ENCODE peak calls at places on chromosome 3, in seven cellular contexts. I is right cardiac atrium, M is uterus, Z is GM19239, T is neural progenitor cell, P is lung, D is endothelial cell. E is an unnamed sample.

GRCh38 chr3:57256844-57257243 is 29.3 kb downstream of the APPL1 start:
- DNase-seq in P (no peak), M (no peak), I (no peak), Z (no peak), T (no peak), D (no peak), E (no peak)

GRCh38 chr3:120399372-120399771 is 50.2 kb upstream of the LRRC58 start:
- DNase-seq in P (no peak), I (no peak), D (no peak), T (no peak), Z (peak), M (no peak), E (no peak)

GRCh38 chr3:196144383-196145105 is 62.7 kb upstream of the TFRC start:
- DNase-seq in D (no peak), P (no peak), I (no peak), Z (no peak), M (no peak), T (no peak), E (no peak)

GRCh38 chr3:186790261-186790981 is 7.0 kb downstream of the EIF4A2 start:
- DNase-seq in P (no peak), T (no peak), M (no peak), I (no peak), D (no peak), Z (no peak), E (peak)

GRCh38 chr3:9310043-9310442 is 52.8 kb upstream of the THUMPD3 start:
- DNase-seq in T (no peak), D (no peak), P (no peak), M (no peak), Z (no peak), I (no peak), E (no peak)

GRCh38 chr3:134299185-134299887 is 48.7 kb upstream of the RYK start:
- DNase-seq in M (no peak), Z (no peak), I (no peak), T (peak), P (no peak), D (no peak), E (peak)

GRCh38 chr3:188683032-188683491 is 488.7 kb upstream of the TPRG1 start:
- DNase-seq in M (no peak), I (no peak), Z (no peak), P (no peak), D (no peak), T (no peak), E (no peak)

GRCh38 chr3:119652306-119653033 is 7.9 kb downstream of the POPDC2 start:
- DNase-seq in Z (no peak), I (peak), M (no peak), T (no peak), P (no peak), D (no peak), E (no peak)

GRCh38 chr3:195096484-195097330 is 174.3 kb downstream of the XXYLT1 start:
- DNase-seq in M (no peak), I (no peak), P (no peak), T (no peak), D (no peak), Z (no peak), E (no peak)

GRCh38 chr3:175704366-175705041 is 845.4 kb downstream of the NAALADL2 start:
- DNase-seq in P (no peak), M (no peak), I (no peak), Z (no peak), T (no peak), D (no peak), E (no peak)

GRCh38 chr3:58340594-58341244 is 8.0 kb downstream of the PXK start:
- DNase-seq in Z (no peak), I (no peak), D (no peak), M (no peak), T (no peak), P (no peak), E (no peak)

GRCh38 chr3:196120291-196120951 is 38.5 kb upstream of the TFRC start:
- DNase-seq in Z (no peak), M (no peak), P (no peak), D (no peak), T (no peak), I (peak), E (no peak)

GRCh38 chr3:45881031-45882022 is 5.0 kb upstream of the CCR9 start:
- DNase-seq in I (no peak), P (no peak), M (no peak), T (no peak), Z (no peak), D (no peak), E (no peak)

GRCh38 chr3:411183-411681 is 214.7 kb downstream of the CHL1 start:
- DNase-seq in D (no peak), M (no peak), Z (no peak), P (no peak), I (no peak), T (no peak), E (no peak)

GRCh38 chr3:185555101-185555501 is 2.7 kb upstream of the LIPH start:
- DNase-seq in P (no peak), T (no peak), I (no peak), D (no peak), M (no peak), Z (no peak), E (no peak)

GRCh38 chr3:193014961-193015360 is 97.3 kb upstream of the MB21D2 start:
- DNase-seq in Z (no peak), I (no peak), T (no peak), D (no peak), M (no peak), P (no peak), E (no peak)

GRCh38 chr3:152317956-152318355 is 49.2 kb downstream of the MBNL1 start:
- DNase-seq in Z (no peak), D (no peak), I (no peak), T (no peak), M (no peak), P (no peak), E (no peak)

GRCh38 chr3:46085421-46086082 is 58.3 kb upstream of the XCR1 start:
- DNase-seq in Z (no peak), M (no peak), P (no peak), D (no peak), T (no peak), I (no peak), E (no peak)

GRCh38 chr3:195818301-195818700 is 6.6 kb upstream of the MUC4 start:
- DNase-seq in I (no peak), P (no peak), M (no peak), T (no peak), D (no peak), Z (no peak), E (peak)

GRCh38 chr3:46892285-46893145 is 15.0 kb downstream of the PTH1R start:
- DNase-seq in T (peak), I (peak), M (peak), D (peak), P (peak), Z (no peak), E (peak)

GRCh38 chr3:123397921-123398785 is 50.7 kb downstream of the ADCY5 start:
- DNase-seq in I (peak), Z (no peak), T (no peak), D (no peak), P (no peak), M (no peak), E (no peak)

E was measured in endodermal cell.